ENCODE peak calls at places on chromosomes 5 and 9, in four cellular contexts. N is NCI-H774, I is NCI-H1105 treated with DMSO at 0.1 percent for 48 hours, D is NCI-H1092. R is an unnamed sample.
A peak's percentile ranks its signal among the peaks of the same experiment; 100 is the strongest.

GRCh38 chr5:180100621-180101450 is 29.3 kb upstream of the RNF130 start:
- DNase-seq in I (no peak), D (no peak), N (no peak), R (no peak)

GRCh38 chr5:54867310-54867944 is 118.0 kb downstream of the ESM1 start:
- DNase-seq in I (peak; percentile 39), D (no peak), N (peak; percentile 18), R (peak; percentile 66)

GRCh38 chr9:98009437-98009836 is 26.3 kb downstream of the ANP32B start:
- DNase-seq in N (no peak), I (no peak), D (no peak), R (no peak)

GRCh38 chr9:16449331-16449730 is 421.1 kb downstream of the BNC2 start:
- DNase-seq in D (no peak), N (peak; percentile 10), I (peak; percentile 97), R (no peak)

GRCh38 chr5:128304791-128305190 is 221.2 kb downstream of the SLC12A2 start:
- DNase-seq in D (no peak), N (no peak), I (no peak), R (no peak)

GRCh38 chr5:59021286-59021673 is 438.4 kb downstream of the RAB3C start:
- DNase-seq in D (peak; percentile 8), I (peak; percentile 14), N (peak; percentile 69), R (no peak)

GRCh38 chr5:7418276-7418675 is 22.3 kb downstream of the ADCY2 start:
- DNase-seq in N (no peak), D (no peak), I (no peak), R (no peak)

GRCh38 chr5:156556666-156557401 is 229.9 kb downstream of the SGCD start:
- DNase-seq in N (no peak), D (no peak), I (no peak), R (no peak)

GRCh38 chr5:96431376-96432244 is 1.4 kb downstream of the PCSK1 start:
- DNase-seq in D (peak; percentile 44), I (peak; percentile 60), N (peak; percentile 53), R (peak; percentile 86)

GRCh38 chr5:149383399-149383798 is 4.3 kb upstream of the IL17B start:
- DNase-seq in I (no peak), D (no peak), N (no peak), R (no peak)

GRCh38 chr5:433836-434235 is 9.1 kb upstream of the EXOC3 start:
- DNase-seq in N (no peak), D (no peak), I (no peak), R (no peak)

GRCh38 chr9:26058111-26058895 is 380.1 kb upstream of the TUSC1 start:
- DNase-seq in N (no peak), D (no peak), I (no peak), R (no peak)

GRCh38 chr9:69981686-69982450 is 61.8 kb upstream of the MAMDC2 start:
- DNase-seq in N (no peak), D (no peak), I (peak; percentile 12), R (no peak)

GRCh38 chr9:36187414-36187813 is 3.3 kb upstream of the CLTA start:
- DNase-seq in N (no peak), I (no peak), D (no peak), R (no peak)

GRCh38 chr9:10015755-10016154 is 597.0 kb downstream of the PTPRD start:
- DNase-seq in N (no peak), D (no peak), I (no peak), R (peak; percentile 64)

GRCh38 chr5:24161559-24161958 is 483.2 kb downstream of the CDH10 start:
- DNase-seq in I (no peak), D (no peak), N (no peak), R (no peak)

GRCh38 chr5:32551865-32552264 is 33.5 kb upstream of the SUB1 start:
- DNase-seq in I (no peak), D (no peak), N (no peak), R (no peak)

GRCh38 chr5:142644640-142645361 is 41.1 kb downstream of the FGF1 start:
- DNase-seq in D (no peak), I (no peak), N (no peak), R (no peak)

GRCh38 chr5:158770506-158770905 is 329.2 kb downstream of the EBF1 start:
- DNase-seq in D (no peak), I (no peak), N (no peak), R (no peak)

GRCh38 chr5:3417376-3417943 is 178.2 kb upstream of the IRX1 start:
- DNase-seq in D (no peak), I (no peak), N (no peak), R (no peak)

GRCh38 chr9:98834386-98834785 is 26.9 kb downstream of the GALNT12 start:
- DNase-seq in I (no peak), D (no peak), N (no peak), R (no peak)

GRCh38 chr5:180343110-180343845 is 9.9 kb downstream of the GFPT2 start:
- DNase-seq in I (no peak), N (no peak), D (no peak), R (peak; percentile 7)

R was measured in NCI-H1417.